ENCODE peak calls at places on chromosomes 5 and 9, in eight cellular contexts. One of them, this sample, is unnamed.

GRCh38 chr5:159915913-159916840 is at the start of gene ADRA1B:
- DNase-seq in lower lobe of right lung: peak; percentile 76
- DNase-seq in A172: peak; percentile 57
- DNase-seq in left ventricle myocardium superior: peak; percentile 89
- DNase-seq in RPMI7951: no peak
- DNase-seq in activated T-cell treated with anti-CD3 and anti-CD28 coated beads, Interleukin-2, amount 50 U/mL, for 4 hours: peak; percentile 35
- DNase-seq in activated naive CD4-positive, alpha-beta T cell treated with anti-CD3 and anti-CD28 coated beads for 36 hours: peak; percentile 66
- DNase-seq in occipital lobe: peak; percentile 61
- DNase-seq in this sample: no peak

GRCh38 chr9:98700801-98701200 is 7.9 kb downstream of the GABBR2 start:
- DNase-seq in lower lobe of right lung: no peak
- DNase-seq in A172: no peak
- DNase-seq in left ventricle myocardium superior: no peak
- DNase-seq in RPMI7951: no peak
- DNase-seq in activated T-cell treated with anti-CD3 and anti-CD28 coated beads, Interleukin-2, amount 50 U/mL, for 4 hours: no peak
- DNase-seq in activated naive CD4-positive, alpha-beta T cell treated with anti-CD3 and anti-CD28 coated beads for 36 hours: no peak
- DNase-seq in occipital lobe: no peak
- DNase-seq in this sample: no peak

GRCh38 chr9:33447404-33448158 is at the start of gene AQP3:
- DNase-seq in lower lobe of right lung: peak; percentile 84
- DNase-seq in A172: peak; percentile 10
- DNase-seq in left ventricle myocardium superior: peak; percentile 80
- DNase-seq in RPMI7951: peak; percentile 39
- DNase-seq in activated T-cell treated with anti-CD3 and anti-CD28 coated beads, Interleukin-2, amount 50 U/mL, for 4 hours: peak; percentile 62
- DNase-seq in activated naive CD4-positive, alpha-beta T cell treated with anti-CD3 and anti-CD28 coated beads for 36 hours: peak; percentile 85
- DNase-seq in occipital lobe: peak; percentile 29
- DNase-seq in this sample: no peak

GRCh38 chr9:343773-344172 is 129.1 kb downstream of the DOCK8 start:
- DNase-seq in lower lobe of right lung: no peak
- DNase-seq in A172: no peak
- DNase-seq in left ventricle myocardium superior: no peak
- DNase-seq in RPMI7951: no peak
- DNase-seq in activated T-cell treated with anti-CD3 and anti-CD28 coated beads, Interleukin-2, amount 50 U/mL, for 4 hours: no peak
- DNase-seq in activated naive CD4-positive, alpha-beta T cell treated with anti-CD3 and anti-CD28 coated beads for 36 hours: no peak
- DNase-seq in occipital lobe: no peak
- DNase-seq in this sample: no peak

GRCh38 chr5:157267766-157268480 is 2.0 kb downstream of the CYFIP2 start:
- DNase-seq in lower lobe of right lung: no peak
- DNase-seq in A172: no peak
- DNase-seq in left ventricle myocardium superior: peak; percentile 53
- DNase-seq in RPMI7951: no peak
- DNase-seq in activated T-cell treated with anti-CD3 and anti-CD28 coated beads, Interleukin-2, amount 50 U/mL, for 4 hours: no peak
- DNase-seq in activated naive CD4-positive, alpha-beta T cell treated with anti-CD3 and anti-CD28 coated beads for 36 hours: peak; percentile 7
- DNase-seq in occipital lobe: no peak
- DNase-seq in this sample: no peak

GRCh38 chr5:17440766-17441165 is 57.3 kb upstream of the TAF11L2 start:
- DNase-seq in lower lobe of right lung: no peak
- DNase-seq in A172: no peak
- DNase-seq in left ventricle myocardium superior: no peak
- DNase-seq in RPMI7951: no peak
- DNase-seq in activated T-cell treated with anti-CD3 and anti-CD28 coated beads, Interleukin-2, amount 50 U/mL, for 4 hours: no peak
- DNase-seq in activated naive CD4-positive, alpha-beta T cell treated with anti-CD3 and anti-CD28 coated beads for 36 hours: no peak
- DNase-seq in occipital lobe: no peak
- DNase-seq in this sample: no peak

GRCh38 chr5:38756068-38756467 is 89.7 kb upstream of the OSMR start:
- DNase-seq in lower lobe of right lung: no peak
- DNase-seq in A172: no peak
- DNase-seq in left ventricle myocardium superior: no peak
- DNase-seq in RPMI7951: no peak
- DNase-seq in activated T-cell treated with anti-CD3 and anti-CD28 coated beads, Interleukin-2, amount 50 U/mL, for 4 hours: no peak
- DNase-seq in activated naive CD4-positive, alpha-beta T cell treated with anti-CD3 and anti-CD28 coated beads for 36 hours: no peak
- DNase-seq in occipital lobe: no peak
- DNase-seq in this sample: no peak

GRCh38 chr5:110371011-110371724 is 355.3 kb downstream of the TMEM232 start:
- DNase-seq in lower lobe of right lung: no peak
- DNase-seq in A172: no peak
- DNase-seq in left ventricle myocardium superior: no peak
- DNase-seq in RPMI7951: no peak
- DNase-seq in activated T-cell treated with anti-CD3 and anti-CD28 coated beads, Interleukin-2, amount 50 U/mL, for 4 hours: no peak
- DNase-seq in activated naive CD4-positive, alpha-beta T cell treated with anti-CD3 and anti-CD28 coated beads for 36 hours: no peak
- DNase-seq in occipital lobe: no peak
- DNase-seq in this sample: no peak

GRCh38 chr9:70466976-70467551 is 52.6 kb upstream of the KLF9 start:
- DNase-seq in lower lobe of right lung: no peak
- DNase-seq in A172: peak; percentile 23
- DNase-seq in left ventricle myocardium superior: no peak
- DNase-seq in RPMI7951: peak; percentile 54
- DNase-seq in activated T-cell treated with anti-CD3 and anti-CD28 coated beads, Interleukin-2, amount 50 U/mL, for 4 hours: peak; percentile 9
- DNase-seq in activated naive CD4-positive, alpha-beta T cell treated with anti-CD3 and anti-CD28 coated beads for 36 hours: peak; percentile 73
- DNase-seq in occipital lobe: peak; percentile 25
- DNase-seq in this sample: no peak

GRCh38 chr9:86405086-86405491 is 50.9 kb upstream of the TUT7 start:
- DNase-seq in lower lobe of right lung: no peak
- DNase-seq in A172: no peak
- DNase-seq in left ventricle myocardium superior: no peak
- DNase-seq in RPMI7951: no peak
- DNase-seq in activated T-cell treated with anti-CD3 and anti-CD28 coated beads, Interleukin-2, amount 50 U/mL, for 4 hours: no peak
- DNase-seq in activated naive CD4-positive, alpha-beta T cell treated with anti-CD3 and anti-CD28 coated beads for 36 hours: no peak
- DNase-seq in occipital lobe: no peak
- DNase-seq in this sample: no peak

GRCh38 chr9:116550728-116551436 is 136.2 kb upstream of the TRIM32 start:
- DNase-seq in lower lobe of right lung: no peak
- DNase-seq in A172: no peak
- DNase-seq in left ventricle myocardium superior: no peak
- DNase-seq in RPMI7951: no peak
- DNase-seq in activated T-cell treated with anti-CD3 and anti-CD28 coated beads, Interleukin-2, amount 50 U/mL, for 4 hours: no peak
- DNase-seq in activated naive CD4-positive, alpha-beta T cell treated with anti-CD3 and anti-CD28 coated beads for 36 hours: no peak
- DNase-seq in occipital lobe: no peak
- DNase-seq in this sample: no peak

GRCh38 chr5:94830520-94830919 is 212.1 kb downstream of the SLF1 start:
- DNase-seq in lower lobe of right lung: no peak
- DNase-seq in A172: no peak
- DNase-seq in left ventricle myocardium superior: no peak
- DNase-seq in RPMI7951: peak; percentile 13
- DNase-seq in activated T-cell treated with anti-CD3 and anti-CD28 coated beads, Interleukin-2, amount 50 U/mL, for 4 hours: no peak
- DNase-seq in activated naive CD4-positive, alpha-beta T cell treated with anti-CD3 and anti-CD28 coated beads for 36 hours: no peak
- DNase-seq in occipital lobe: no peak
- DNase-seq in this sample: no peak

GRCh38 chr9:116074658-116075057 is 78.9 kb upstream of the PAPPA start:
- DNase-seq in lower lobe of right lung: no peak
- DNase-seq in A172: no peak
- DNase-seq in left ventricle myocardium superior: no peak
- DNase-seq in RPMI7951: no peak
- DNase-seq in activated T-cell treated with anti-CD3 and anti-CD28 coated beads, Interleukin-2, amount 50 U/mL, for 4 hours: no peak
- DNase-seq in activated naive CD4-positive, alpha-beta T cell treated with anti-CD3 and anti-CD28 coated beads for 36 hours: no peak
- DNase-seq in occipital lobe: no peak
- DNase-seq in this sample: no peak

GRCh38 chr5:95709967-95710650 is 21.0 kb upstream of the RHOBTB3 start:
- DNase-seq in lower lobe of right lung: no peak
- DNase-seq in A172: peak; percentile 88
- DNase-seq in left ventricle myocardium superior: peak; percentile 59
- DNase-seq in RPMI7951: peak; percentile 23
- DNase-seq in activated T-cell treated with anti-CD3 and anti-CD28 coated beads, Interleukin-2, amount 50 U/mL, for 4 hours: no peak
- DNase-seq in activated naive CD4-positive, alpha-beta T cell treated with anti-CD3 and anti-CD28 coated beads for 36 hours: no peak
- DNase-seq in occipital lobe: no peak
- DNase-seq in this sample: no peak

GRCh38 chr5:68251804-68252648 is 36.5 kb downstream of the PIK3R1 start:
- DNase-seq in lower lobe of right lung: no peak
- DNase-seq in A172: no peak
- DNase-seq in left ventricle myocardium superior: peak; percentile 60
- DNase-seq in RPMI7951: peak; percentile 67
- DNase-seq in activated T-cell treated with anti-CD3 and anti-CD28 coated beads, Interleukin-2, amount 50 U/mL, for 4 hours: no peak
- DNase-seq in activated naive CD4-positive, alpha-beta T cell treated with anti-CD3 and anti-CD28 coated beads for 36 hours: no peak
- DNase-seq in occipital lobe: no peak
- DNase-seq in this sample: no peak

GRCh38 chr5:10583663-10584572 is 20.0 kb downstream of the ANKRD33B start:
- DNase-seq in lower lobe of right lung: no peak
- DNase-seq in A172: no peak
- DNase-seq in left ventricle myocardium superior: no peak
- DNase-seq in RPMI7951: no peak
- DNase-seq in activated T-cell treated with anti-CD3 and anti-CD28 coated beads, Interleukin-2, amount 50 U/mL, for 4 hours: no peak
- DNase-seq in activated naive CD4-positive, alpha-beta T cell treated with anti-CD3 and anti-CD28 coated beads for 36 hours: no peak
- DNase-seq in occipital lobe: no peak
- DNase-seq in this sample: no peak

GRCh38 chr5:56075361-56075760 is 80.6 kb upstream of the IL6ST start:
- DNase-seq in lower lobe of right lung: no peak
- DNase-seq in A172: no peak
- DNase-seq in left ventricle myocardium superior: peak; percentile 54
- DNase-seq in RPMI7951: peak; percentile 60
- DNase-seq in activated T-cell treated with anti-CD3 and anti-CD28 coated beads, Interleukin-2, amount 50 U/mL, for 4 hours: no peak
- DNase-seq in activated naive CD4-positive, alpha-beta T cell treated with anti-CD3 and anti-CD28 coated beads for 36 hours: no peak
- DNase-seq in occipital lobe: no peak
- DNase-seq in this sample: no peak

GRCh38 chr9:131390990-131391389 is 2.9 kb upstream of the PRRC2B start:
- DNase-seq in lower lobe of right lung: no peak
- DNase-seq in A172: no peak
- DNase-seq in left ventricle myocardium superior: no peak
- DNase-seq in RPMI7951: no peak
- DNase-seq in activated T-cell treated with anti-CD3 and anti-CD28 coated beads, Interleukin-2, amount 50 U/mL, for 4 hours: no peak
- DNase-seq in activated naive CD4-positive, alpha-beta T cell treated with anti-CD3 and anti-CD28 coated beads for 36 hours: no peak
- DNase-seq in occipital lobe: no peak
- DNase-seq in this sample: no peak

GRCh38 chr5:148739524-148739923 is 85.2 kb upstream of the HTR4 start:
- DNase-seq in lower lobe of right lung: no peak
- DNase-seq in A172: no peak
- DNase-seq in left ventricle myocardium superior: no peak
- DNase-seq in RPMI7951: peak; percentile 53
- DNase-seq in activated T-cell treated with anti-CD3 and anti-CD28 coated beads, Interleukin-2, amount 50 U/mL, for 4 hours: no peak
- DNase-seq in activated naive CD4-positive, alpha-beta T cell treated with anti-CD3 and anti-CD28 coated beads for 36 hours: no peak
- DNase-seq in occipital lobe: no peak
- DNase-seq in this sample: no peak

GRCh38 chr5:115366223-115366622 is 69.8 kb upstream of the CCDC112 start:
- DNase-seq in lower lobe of right lung: no peak
- DNase-seq in A172: peak; percentile 94
- DNase-seq in left ventricle myocardium superior: no peak
- DNase-seq in RPMI7951: peak; percentile 98
- DNase-seq in activated T-cell treated with anti-CD3 and anti-CD28 coated beads, Interleukin-2, amount 50 U/mL, for 4 hours: no peak
- DNase-seq in activated naive CD4-positive, alpha-beta T cell treated with anti-CD3 and anti-CD28 coated beads for 36 hours: no peak
- DNase-seq in occipital lobe: peak; percentile 12
- DNase-seq in this sample: no peak

This sample was measured in esophagus squamous epithelium.